ENCODE peak calls at places on chromosome 9, in seven cellular contexts. One of them, this sample, is unnamed.

GRCh38 chr9:112074250-112075008 is 100.7 kb downstream of the SUSD1 start:
- DNase-seq in heart left ventricle: peak
- DNase-seq in sigmoid colon: peak
- DNase-seq in fibroblast of mammary gland: peak
- DNase-seq in CD8-positive, alpha-beta memory T cell: peak
- DNase-seq in GM23248: peak
- DNase-seq in dorsolateral prefrontal cortex: no peak
- DNase-seq in this sample: peak

GRCh38 chr9:36189978-36190377 is 743 bp upstream of the CLTA start:
- DNase-seq in CD8-positive, alpha-beta memory T cell: no peak
- DNase-seq in fibroblast of mammary gland: no peak
- DNase-seq in GM23248: peak
- DNase-seq in heart left ventricle: no peak
- DNase-seq in dorsolateral prefrontal cortex: no peak
- DNase-seq in sigmoid colon: peak
- DNase-seq in this sample: no peak

GRCh38 chr9:33995449-33995848 is 53.2 kb downstream of the UBAP2 start:
- DNase-seq in heart left ventricle: no peak
- DNase-seq in GM23248: no peak
- DNase-seq in dorsolateral prefrontal cortex: no peak
- DNase-seq in fibroblast of mammary gland: no peak
- DNase-seq in sigmoid colon: no peak
- DNase-seq in CD8-positive, alpha-beta memory T cell: no peak
- DNase-seq in this sample: no peak

GRCh38 chr9:36345103-36345846 is 54.8 kb downstream of the RNF38 start:
- DNase-seq in heart left ventricle: no peak
- DNase-seq in sigmoid colon: no peak
- DNase-seq in GM23248: no peak
- DNase-seq in CD8-positive, alpha-beta memory T cell: no peak
- DNase-seq in fibroblast of mammary gland: no peak
- DNase-seq in dorsolateral prefrontal cortex: no peak
- DNase-seq in this sample: no peak

GRCh38 chr9:123225374-123225813 is 43.0 kb downstream of the STRBP start:
- DNase-seq in fibroblast of mammary gland: peak
- DNase-seq in CD8-positive, alpha-beta memory T cell: peak
- DNase-seq in sigmoid colon: no peak
- DNase-seq in GM23248: peak
- DNase-seq in heart left ventricle: peak
- DNase-seq in dorsolateral prefrontal cortex: no peak
- DNase-seq in this sample: peak

GRCh38 chr9:124337562-124337961 is 77.7 kb downstream of the PSMB7 start:
- DNase-seq in heart left ventricle: no peak
- DNase-seq in GM23248: no peak
- DNase-seq in sigmoid colon: no peak
- DNase-seq in fibroblast of mammary gland: no peak
- DNase-seq in dorsolateral prefrontal cortex: no peak
- DNase-seq in CD8-positive, alpha-beta memory T cell: no peak
- DNase-seq in this sample: no peak

GRCh38 chr9:123453904-123454321 is 97.9 kb downstream of the CRB2 start:
- DNase-seq in CD8-positive, alpha-beta memory T cell: no peak
- DNase-seq in heart left ventricle: no peak
- DNase-seq in sigmoid colon: peak
- DNase-seq in GM23248: no peak
- DNase-seq in fibroblast of mammary gland: no peak
- DNase-seq in dorsolateral prefrontal cortex: peak
- DNase-seq in this sample: no peak

GRCh38 chr9:111399772-111400563 is 69.9 kb upstream of the OR2K2 start:
- DNase-seq in dorsolateral prefrontal cortex: no peak
- DNase-seq in sigmoid colon: no peak
- DNase-seq in CD8-positive, alpha-beta memory T cell: no peak
- DNase-seq in GM23248: peak
- DNase-seq in fibroblast of mammary gland: peak
- DNase-seq in heart left ventricle: no peak
- DNase-seq in this sample: peak

GRCh38 chr9:99820330-99821186 is 1.1 kb upstream of the NR4A3 start:
- DNase-seq in CD8-positive, alpha-beta memory T cell: peak
- DNase-seq in heart left ventricle: peak
- DNase-seq in dorsolateral prefrontal cortex: no peak
- DNase-seq in GM23248: peak
- DNase-seq in sigmoid colon: peak
- DNase-seq in fibroblast of mammary gland: peak
- DNase-seq in this sample: peak

GRCh38 chr9:70576121-70576520 is 161.7 kb upstream of the KLF9 start:
- DNase-seq in fibroblast of mammary gland: peak
- DNase-seq in GM23248: no peak
- DNase-seq in dorsolateral prefrontal cortex: no peak
- DNase-seq in heart left ventricle: no peak
- DNase-seq in sigmoid colon: no peak
- DNase-seq in CD8-positive, alpha-beta memory T cell: no peak
- DNase-seq in this sample: no peak

GRCh38 chr9:120399940-120400339 is 180.0 kb downstream of the CDK5RAP2 start:
- DNase-seq in dorsolateral prefrontal cortex: no peak
- DNase-seq in GM23248: no peak
- DNase-seq in fibroblast of mammary gland: no peak
- DNase-seq in CD8-positive, alpha-beta memory T cell: no peak
- DNase-seq in heart left ventricle: no peak
- DNase-seq in sigmoid colon: no peak
- DNase-seq in this sample: no peak

GRCh38 chr9:114947058-114947457 is 16.7 kb upstream of the TNFSF8 start:
- DNase-seq in fibroblast of mammary gland: no peak
- DNase-seq in sigmoid colon: no peak
- DNase-seq in heart left ventricle: no peak
- DNase-seq in dorsolateral prefrontal cortex: no peak
- DNase-seq in GM23248: no peak
- DNase-seq in CD8-positive, alpha-beta memory T cell: no peak
- DNase-seq in this sample: peak

GRCh38 chr9:19471737-19472648 is 63.2 kb downstream of the ACER2 start:
- DNase-seq in dorsolateral prefrontal cortex: peak
- DNase-seq in GM23248: peak
- DNase-seq in heart left ventricle: peak
- DNase-seq in sigmoid colon: peak
- DNase-seq in fibroblast of mammary gland: peak
- DNase-seq in CD8-positive, alpha-beta memory T cell: peak
- DNase-seq in this sample: peak

GRCh38 chr9:4026925-4027324 is 272.9 kb downstream of the GLIS3 start:
- DNase-seq in GM23248: no peak
- DNase-seq in dorsolateral prefrontal cortex: no peak
- DNase-seq in fibroblast of mammary gland: no peak
- DNase-seq in CD8-positive, alpha-beta memory T cell: no peak
- DNase-seq in heart left ventricle: no peak
- DNase-seq in sigmoid colon: no peak
- DNase-seq in this sample: no peak

GRCh38 chr9:104927216-104927911 is 591 bp downstream of the ABCA1 start:
- DNase-seq in CD8-positive, alpha-beta memory T cell: peak
- DNase-seq in GM23248: peak
- DNase-seq in sigmoid colon: peak
- DNase-seq in fibroblast of mammary gland: peak
- DNase-seq in dorsolateral prefrontal cortex: no peak
- DNase-seq in heart left ventricle: peak
- DNase-seq in this sample: no peak

GRCh38 chr9:114779352-114779845 is 26.4 kb downstream of the TNFSF15 start:
- DNase-seq in CD8-positive, alpha-beta memory T cell: no peak
- DNase-seq in GM23248: peak
- DNase-seq in sigmoid colon: no peak
- DNase-seq in heart left ventricle: peak
- DNase-seq in fibroblast of mammary gland: peak
- DNase-seq in dorsolateral prefrontal cortex: no peak
- DNase-seq in this sample: no peak

GRCh38 chr9:6152824-6153223 is 62.8 kb upstream of the IL33 start:
- DNase-seq in CD8-positive, alpha-beta memory T cell: no peak
- DNase-seq in GM23248: no peak
- DNase-seq in dorsolateral prefrontal cortex: no peak
- DNase-seq in heart left ventricle: no peak
- DNase-seq in fibroblast of mammary gland: no peak
- DNase-seq in sigmoid colon: no peak
- DNase-seq in this sample: no peak

GRCh38 chr9:88722753-88723152 is 187.8 kb downstream of the NXNL2 start:
- DNase-seq in dorsolateral prefrontal cortex: no peak
- DNase-seq in sigmoid colon: no peak
- DNase-seq in heart left ventricle: no peak
- DNase-seq in GM23248: no peak
- DNase-seq in fibroblast of mammary gland: no peak
- DNase-seq in CD8-positive, alpha-beta memory T cell: no peak
- DNase-seq in this sample: peak

GRCh38 chr9:109315889-109316640 is 4.8 kb downstream of the EPB41L4B start:
- DNase-seq in CD8-positive, alpha-beta memory T cell: no peak
- DNase-seq in dorsolateral prefrontal cortex: peak
- DNase-seq in sigmoid colon: no peak
- DNase-seq in heart left ventricle: peak
- DNase-seq in GM23248: peak
- DNase-seq in fibroblast of mammary gland: peak
- DNase-seq in this sample: no peak

GRCh38 chr9:16526380-16526779 is 344.1 kb downstream of the BNC2 start:
- DNase-seq in CD8-positive, alpha-beta memory T cell: no peak
- DNase-seq in fibroblast of mammary gland: peak
- DNase-seq in dorsolateral prefrontal cortex: no peak
- DNase-seq in GM23248: peak
- DNase-seq in sigmoid colon: no peak
- DNase-seq in heart left ventricle: no peak
- DNase-seq in this sample: no peak

GRCh38 chr9:33465096-33465495 is 8.6 kb downstream of the NOL6 start:
- DNase-seq in dorsolateral prefrontal cortex: no peak
- DNase-seq in heart left ventricle: no peak
- DNase-seq in CD8-positive, alpha-beta memory T cell: no peak
- DNase-seq in GM23248: no peak
- DNase-seq in fibroblast of mammary gland: no peak
- DNase-seq in sigmoid colon: no peak
- DNase-seq in this sample: no peak

GRCh38 chr9:79745752-79746336 is 174.1 kb downstream of the TLE4 start:
- DNase-seq in GM23248: no peak
- DNase-seq in sigmoid colon: no peak
- DNase-seq in heart left ventricle: no peak
- DNase-seq in fibroblast of mammary gland: no peak
- DNase-seq in dorsolateral prefrontal cortex: no peak
- DNase-seq in CD8-positive, alpha-beta memory T cell: no peak
- DNase-seq in this sample: no peak

GRCh38 chr9:136081826-136082495 is 13.1 kb downstream of the NACC2 start:
- DNase-seq in heart left ventricle: no peak
- DNase-seq in fibroblast of mammary gland: no peak
- DNase-seq in dorsolateral prefrontal cortex: no peak
- DNase-seq in sigmoid colon: peak
- DNase-seq in CD8-positive, alpha-beta memory T cell: no peak
- DNase-seq in GM23248: no peak
- DNase-seq in this sample: no peak

GRCh38 chr9:97394881-97395280 is 17.0 kb upstream of the TDRD7 start:
- DNase-seq in CD8-positive, alpha-beta memory T cell: no peak
- DNase-seq in dorsolateral prefrontal cortex: no peak
- DNase-seq in heart left ventricle: no peak
- DNase-seq in GM23248: no peak
- DNase-seq in sigmoid colon: no peak
- DNase-seq in fibroblast of mammary gland: no peak
- DNase-seq in this sample: no peak

GRCh38 chr9:97396256-97396655 is 15.6 kb upstream of the TDRD7 start:
- DNase-seq in heart left ventricle: no peak
- DNase-seq in dorsolateral prefrontal cortex: no peak
- DNase-seq in CD8-positive, alpha-beta memory T cell: no peak
- DNase-seq in sigmoid colon: no peak
- DNase-seq in fibroblast of mammary gland: no peak
- DNase-seq in GM23248: no peak
- DNase-seq in this sample: no peak

GRCh38 chr9:97395745-97396144 is 16.2 kb upstream of the TDRD7 start:
- DNase-seq in fibroblast of mammary gland: no peak
- DNase-seq in heart left ventricle: no peak
- DNase-seq in CD8-positive, alpha-beta memory T cell: no peak
- DNase-seq in dorsolateral prefrontal cortex: no peak
- DNase-seq in GM23248: no peak
- DNase-seq in sigmoid colon: no peak
- DNase-seq in this sample: no peak

GRCh38 chr9:97397220-97397619 is 14.7 kb upstream of the TDRD7 start:
- DNase-seq in fibroblast of mammary gland: peak
- DNase-seq in CD8-positive, alpha-beta memory T cell: no peak
- DNase-seq in sigmoid colon: no peak
- DNase-seq in GM23248: peak
- DNase-seq in heart left ventricle: no peak
- DNase-seq in dorsolateral prefrontal cortex: no peak
- DNase-seq in this sample: no peak

GRCh38 chr9:97398999-97399758 is 12.7 kb upstream of the TDRD7 start:
- DNase-seq in CD8-positive, alpha-beta memory T cell: peak
- DNase-seq in sigmoid colon: no peak
- DNase-seq in heart left ventricle: peak
- DNase-seq in GM23248: peak
- DNase-seq in dorsolateral prefrontal cortex: peak
- DNase-seq in fibroblast of mammary gland: peak
- DNase-seq in this sample: peak
- H3K4me3 ChIP-seq in CD8-positive, alpha-beta memory T cell: no peak
- H3K4me3 ChIP-seq in sigmoid colon: no peak
- H3K4me3 ChIP-seq in heart left ventricle: no peak
- H3K4me3 ChIP-seq in GM23248: no peak
- H3K4me3 ChIP-seq in dorsolateral prefrontal cortex: no peak
- H3K4me3 ChIP-seq in fibroblast of mammary gland: no peak
- H3K4me3 ChIP-seq in this sample: no peak

DNA sequence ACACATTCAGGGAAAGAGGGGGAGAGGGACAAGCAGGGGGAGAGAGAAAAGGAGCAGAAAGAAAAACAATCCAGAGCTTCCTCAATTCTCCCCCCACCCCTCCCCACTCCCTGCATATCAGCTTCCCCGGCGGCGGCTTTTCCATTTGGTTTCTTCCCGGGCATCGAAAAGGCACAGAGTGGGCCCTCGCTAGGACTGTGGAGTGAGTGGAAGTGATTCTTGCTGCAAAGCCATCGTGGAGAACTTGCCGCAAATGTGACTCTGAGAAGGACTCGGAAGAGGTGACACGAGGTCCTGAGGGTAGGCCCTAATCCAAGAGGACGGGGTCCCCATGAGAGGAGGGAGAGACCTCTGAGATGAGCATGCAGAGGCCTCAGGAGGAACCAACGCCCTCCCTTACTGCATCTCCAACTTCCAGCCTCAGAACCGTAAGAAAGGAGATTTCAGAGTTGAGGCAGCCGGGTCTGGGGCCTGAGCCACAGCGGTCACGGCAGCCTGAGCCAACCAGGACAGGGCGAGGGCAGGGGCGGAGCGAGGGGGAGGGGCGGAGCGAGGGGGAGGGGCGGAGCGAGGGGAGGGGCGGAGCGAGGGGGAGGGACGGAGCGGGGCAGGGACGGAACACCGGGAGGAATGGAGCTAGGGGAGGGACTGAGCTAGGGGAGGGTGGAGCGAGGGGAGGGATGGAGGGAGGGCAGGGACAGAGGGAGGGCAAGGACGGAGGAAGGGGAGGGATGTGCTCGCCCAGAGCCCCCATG is 21.2 kb upstream of the SARDH start:
- DNase-seq in heart left ventricle: peak
- DNase-seq in sigmoid colon: peak
- DNase-seq in GM23248: no peak
- DNase-seq in CD8-positive, alpha-beta memory T cell: no peak
- DNase-seq in dorsolateral prefrontal cortex: no peak
- DNase-seq in fibroblast of mammary gland: peak
- DNase-seq in this sample: no peak
- H3K4me3 ChIP-seq in heart left ventricle: no peak
- H3K4me3 ChIP-seq in sigmoid colon: no peak
- H3K4me3 ChIP-seq in GM23248: no peak
- H3K4me3 ChIP-seq in CD8-positive, alpha-beta memory T cell: no peak
- H3K4me3 ChIP-seq in dorsolateral prefrontal cortex: no peak
- H3K4me3 ChIP-seq in fibroblast of mammary gland: no peak
- H3K4me3 ChIP-seq in this sample: no peak

GRCh38 chr9:133888048-133888778 is 103.9 kb downstream of the VAV2 start:
- DNase-seq in fibroblast of mammary gland: no peak
- DNase-seq in heart left ventricle: no peak
- DNase-seq in sigmoid colon: no peak
- DNase-seq in CD8-positive, alpha-beta memory T cell: no peak
- DNase-seq in dorsolateral prefrontal cortex: no peak
- DNase-seq in GM23248: no peak
- DNase-seq in this sample: no peak
- H3K4me3 ChIP-seq in fibroblast of mammary gland: no peak
- H3K4me3 ChIP-seq in heart left ventricle: no peak
- H3K4me3 ChIP-seq in sigmoid colon: no peak
- H3K4me3 ChIP-seq in CD8-positive, alpha-beta memory T cell: no peak
- H3K4me3 ChIP-seq in dorsolateral prefrontal cortex: no peak
- H3K4me3 ChIP-seq in GM23248: no peak
- H3K4me3 ChIP-seq in this sample: no peak

GRCh38 chr9:137298401-137298982 is 3.6 kb downstream of the NRARP start:
- DNase-seq in dorsolateral prefrontal cortex: no peak
- DNase-seq in CD8-positive, alpha-beta memory T cell: no peak
- DNase-seq in sigmoid colon: no peak
- DNase-seq in heart left ventricle: peak
- DNase-seq in fibroblast of mammary gland: no peak
- DNase-seq in GM23248: peak
- DNase-seq in this sample: no peak
- H3K4me3 ChIP-seq in dorsolateral prefrontal cortex: no peak
- H3K4me3 ChIP-seq in CD8-positive, alpha-beta memory T cell: no peak
- H3K4me3 ChIP-seq in sigmoid colon: no peak
- H3K4me3 ChIP-seq in heart left ventricle: peak
- H3K4me3 ChIP-seq in fibroblast of mammary gland: no peak
- H3K4me3 ChIP-seq in GM23248: no peak
- H3K4me3 ChIP-seq in this sample: no peak

This sample was measured in Jurkat, Clone E6-1.